ENCODE peak calls at places on chromosome 9, in six cellular contexts. Z, U, I, C, F and T are unnamed samples.

GRCh38 chr9:134293576-134294227 is 32.6 kb upstream of the RXRA start:
- DNase-seq in Z (no peak), F (no peak), I (no peak), U (no peak), C (no peak), T (peak)

GRCh38 chr9:14313378-14313940 is 482 bp downstream of the NFIB start:
- DNase-seq in U (peak), C (no peak), Z (no peak), I (peak), F (no peak), T (peak)

GRCh38 chr9:5790923-5791322 is 42.0 kb downstream of the ERMP1 start:
- DNase-seq in I (no peak), Z (no peak), C (no peak), U (no peak), F (no peak), T (no peak)

GRCh38 chr9:1102010-1102712 is 52.0 kb downstream of the DMRT2 start:
- DNase-seq in F (no peak), Z (no peak), C (no peak), I (no peak), U (no peak), T (no peak)

GRCh38 chr9:108786756-108787663 is 68.8 kb downstream of the ACTL7B start:
- DNase-seq in U (no peak), C (no peak), I (peak), Z (no peak), F (no peak), T (no peak)

GRCh38 chr9:69945671-69946141 is 97.9 kb upstream of the MAMDC2 start:
- DNase-seq in Z (peak), C (no peak), F (peak), I (no peak), U (no peak), T (no peak)

GRCh38 chr9:16154570-16155078 is 601.8 kb downstream of the CCDC171 start:
- DNase-seq in F (no peak), C (peak), U (peak), I (peak), Z (no peak), T (peak)

GRCh38 chr9:107484117-107484723 is 5.3 kb downstream of the KLF4 start:
- DNase-seq in I (peak), C (no peak), F (peak), U (peak), Z (peak), T (no peak)

GRCh38 chr9:89352874-89353649 is 34.8 kb downstream of the SECISBP2 start:
- DNase-seq in F (no peak), U (no peak), I (no peak), Z (no peak), C (no peak), T (no peak)

GRCh38 chr9:33130501-33130900 is 36.6 kb downstream of the B4GALT1 start:
- DNase-seq in U (no peak), Z (no peak), I (peak), C (no peak), F (no peak), T (no peak)

GRCh38 chr9:38681747-38682227 is 38.1 kb downstream of the FAM240B start:
- DNase-seq in Z (peak), F (no peak), I (peak), U (no peak), C (no peak), T (no peak)

GRCh38 chr9:121871431-121872025 is 220.1 kb downstream of the DAB2IP start:
- DNase-seq in Z (peak), U (no peak), I (peak), C (no peak), F (no peak), T (no peak)

DNA sequence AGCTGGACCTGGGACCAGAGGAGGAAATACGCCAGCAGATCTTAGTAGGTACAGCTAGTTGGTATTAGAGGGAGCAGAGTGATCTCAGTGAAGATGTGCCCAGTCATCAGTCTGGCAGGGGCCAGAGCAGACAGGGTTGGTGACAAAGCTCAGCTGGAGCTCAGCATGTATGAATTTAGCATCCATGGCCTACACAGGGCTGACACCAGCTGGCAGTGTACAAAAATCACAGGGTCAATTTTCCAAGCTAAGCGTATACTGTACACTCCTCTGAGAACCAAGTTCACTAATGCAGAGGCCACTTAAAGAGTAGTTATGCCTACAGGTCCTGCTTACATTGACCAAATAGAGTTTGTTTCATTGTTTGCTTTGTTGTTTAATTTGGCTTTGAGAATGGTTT is 146.6 kb downstream of the SLC24A2 start:
- DNase-seq in F (no peak), Z (no peak), C (no peak), I (peak), U (no peak), T (peak)
- TF ChIP-seq CTCF in F (no peak), Z (no peak), C (no peak), I (no peak), U (no peak), T (no peak)

DNA sequence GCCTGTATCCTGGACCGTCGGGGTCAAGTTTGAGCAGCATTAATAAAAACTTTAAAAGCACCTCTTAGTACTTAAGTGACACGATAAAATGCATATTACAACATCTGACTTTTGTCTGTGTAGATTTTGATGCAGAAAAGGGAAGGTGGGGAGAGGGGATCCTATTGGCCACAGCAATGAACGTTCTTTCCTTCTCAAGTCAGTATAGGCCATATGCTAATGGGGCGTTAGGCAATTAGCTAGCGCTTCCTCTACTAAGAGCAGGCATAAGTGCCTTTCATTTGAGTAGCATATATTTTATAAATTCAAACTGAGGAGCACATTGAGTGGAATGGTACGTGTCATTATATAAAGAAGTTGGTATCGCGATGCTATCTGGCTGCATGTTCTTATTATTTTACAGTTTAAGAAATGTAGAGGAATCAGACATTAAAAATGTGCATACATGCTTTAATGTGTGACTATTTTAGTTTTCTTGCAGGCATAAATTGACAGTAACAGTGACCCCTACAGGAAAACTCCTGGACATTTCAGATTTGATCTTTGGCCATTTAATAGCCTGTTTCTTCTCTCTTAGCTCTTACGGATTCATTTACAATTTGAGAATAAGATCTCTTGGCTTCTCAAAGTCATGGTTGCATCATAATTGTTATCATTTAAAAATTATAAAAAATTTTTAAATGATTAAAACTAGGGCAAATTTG is 1.1 kb upstream of the GNA14 start:
- DNase-seq in U (no peak), Z (peak), C (no peak), I (peak), F (peak), T (no peak)
- TF ChIP-seq CTCF in U (peak), Z (peak), C (no peak), I (peak), F (peak), T (peak)

GRCh38 chr9:111399772-111400563 is 69.9 kb upstream of the OR2K2 start:
- DNase-seq in Z (no peak), C (no peak), F (peak), I (peak), U (no peak), T (no peak)
- TF ChIP-seq CTCF in Z (peak), C (no peak), F (no peak), I (peak), U (peak), T (no peak)

DNA sequence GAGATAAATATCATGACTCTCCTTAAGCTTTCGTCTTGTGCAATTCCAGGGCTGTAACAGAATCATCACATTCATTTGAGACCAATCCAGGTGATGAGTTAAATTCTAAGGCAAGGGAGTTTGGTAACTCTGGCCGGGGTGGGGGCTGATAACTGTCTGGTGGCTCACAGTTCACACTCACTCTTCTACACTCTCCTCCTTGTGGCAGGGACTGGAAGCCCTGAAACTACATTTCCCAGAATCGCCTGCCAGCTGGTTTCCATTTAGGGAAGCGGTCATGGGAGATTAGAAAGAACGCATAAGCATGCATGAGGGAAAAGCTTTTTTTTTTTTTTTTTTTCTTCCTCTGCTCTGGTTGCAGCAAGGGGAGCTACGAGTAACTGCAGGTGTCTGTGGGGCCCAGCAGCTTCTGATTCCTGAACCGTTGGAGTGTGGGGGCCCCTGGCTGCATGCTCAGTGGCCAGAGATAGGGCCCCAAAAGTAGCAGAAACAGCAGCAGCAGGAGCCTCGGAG is 154.8 kb upstream of the TBC1D2 start:
- DNase-seq in I (no peak), Z (peak), U (peak), F (peak), C (no peak), T (peak)
- TF ChIP-seq CTCF in I (no peak), Z (peak), U (peak), F (no peak), C (no peak), T (peak)

GRCh38 chr9:3329361-3329760 is 196.4 kb downstream of the RFX3 start:
- DNase-seq in I (peak), Z (peak), U (no peak), F (no peak), C (no peak), T (no peak)

GRCh38 chr9:3330792-3331420 is 194.9 kb downstream of the RFX3 start:
- DNase-seq in Z (peak), U (peak), C (no peak), I (peak), F (no peak), T (no peak)

GRCh38 chr9:3336951-3337350 is 188.8 kb downstream of the RFX3 start:
- DNase-seq in Z (no peak), U (no peak), F (no peak), C (no peak), I (no peak), T (no peak)

GRCh38 chr9:3332802-3333201 is 193.0 kb downstream of the RFX3 start:
- DNase-seq in Z (no peak), U (peak), I (no peak), C (no peak), F (no peak), T (no peak)

GRCh38 chr9:3331801-3332200 is 194.0 kb downstream of the RFX3 start:
- DNase-seq in F (peak), I (peak), U (peak), Z (no peak), C (no peak), T (peak)
- TF ChIP-seq CTCF in F (no peak), I (peak), U (peak), Z (peak), C (no peak), T (no peak)

GRCh38 chr9:137535120-137535428 is 15.1 kb downstream of the PNPLA7 start:
- DNase-seq in Z (no peak), U (no peak), F (no peak), C (no peak), I (no peak), T (no peak)
- TF ChIP-seq CTCF in Z (peak), U (no peak), F (no peak), C (no peak), I (no peak), T (no peak)